ENCODE peak calls at places on chromosome 14, in five cellular contexts. One of them, this sample, is unnamed.

GRCh38 chr14:85399196-85399595 is 130.7 kb upstream of the FLRT2 start:
- DNase-seq in GM23338: no peak
- DNase-seq in HL-60: no peak
- DNase-seq in Panc1: no peak
- DNase-seq in stomach: no peak
- DNase-seq in this sample: no peak

GRCh38 chr14:67187826-67188225 is 1.4 kb upstream of the GARIN2 start:
- DNase-seq in GM23338: no peak
- DNase-seq in HL-60: no peak
- DNase-seq in Panc1: peak; percentile 54
- DNase-seq in stomach: peak; percentile 69
- DNase-seq in this sample: no peak

GRCh38 chr14:104387000-104387384 is 192.6 kb upstream of the C14orf180 start:
- DNase-seq in GM23338: no peak
- DNase-seq in HL-60: no peak
- DNase-seq in Panc1: no peak
- DNase-seq in stomach: no peak
- DNase-seq in this sample: no peak

GRCh38 chr14:99015833-99016232 is 256.2 kb downstream of the BCL11B start:
- DNase-seq in GM23338: no peak
- DNase-seq in HL-60: no peak
- DNase-seq in Panc1: no peak
- DNase-seq in stomach: no peak
- DNase-seq in this sample: no peak

GRCh38 chr14:102827716-102828115 is 50.5 kb downstream of the TRAF3 start:
- DNase-seq in GM23338: no peak
- DNase-seq in HL-60: no peak
- DNase-seq in Panc1: no peak
- DNase-seq in stomach: no peak
- DNase-seq in this sample: no peak

GRCh38 chr14:58100735-58101368 is 51.2 kb downstream of the ARMH4 start:
- DNase-seq in GM23338: no peak
- DNase-seq in HL-60: no peak
- DNase-seq in Panc1: no peak
- DNase-seq in stomach: no peak
- DNase-seq in this sample: no peak

GRCh38 chr14:35140718-35141581 is 18.6 kb downstream of the PRORP start:
- DNase-seq in GM23338: peak; percentile 31
- DNase-seq in HL-60: no peak
- DNase-seq in Panc1: no peak
- DNase-seq in stomach: no peak
- DNase-seq in this sample: no peak

GRCh38 chr14:77148510-77149231 is 7.1 kb upstream of the ZDHHC22 start:
- DNase-seq in GM23338: peak; percentile 58
- DNase-seq in HL-60: no peak
- DNase-seq in Panc1: no peak
- DNase-seq in stomach: no peak
- DNase-seq in this sample: no peak

GRCh38 chr14:63290741-63291286 is 27.9 kb downstream of the GPHB5 start:
- DNase-seq in GM23338: no peak
- DNase-seq in HL-60: no peak
- DNase-seq in Panc1: no peak
- DNase-seq in stomach: no peak
- DNase-seq in this sample: no peak

GRCh38 chr14:57031474-57031873 is 221.2 kb upstream of the OTX2 start:
- DNase-seq in GM23338: no peak
- DNase-seq in HL-60: no peak
- DNase-seq in Panc1: no peak
- DNase-seq in stomach: no peak
- DNase-seq in this sample: no peak

GRCh38 chr14:90510208-90510607 is 113.4 kb downstream of the CALM1 start:
- DNase-seq in GM23338: peak; percentile 57
- DNase-seq in HL-60: no peak
- DNase-seq in Panc1: no peak
- DNase-seq in stomach: peak; percentile 88
- DNase-seq in this sample: peak; percentile 88
- TF ChIP-seq POLR2AphosphoS5 in GM23338: no peak
- TF ChIP-seq POLR2AphosphoS5 in HL-60: no peak
- TF ChIP-seq POLR2AphosphoS5 in Panc1: no peak
- TF ChIP-seq POLR2AphosphoS5 in stomach: no peak
- TF ChIP-seq POLR2AphosphoS5 in this sample: peak; percentile 57

GRCh38 chr14:75452900-75453816 is 25.3 kb downstream of the JDP2 start:
- DNase-seq in GM23338: peak; percentile 97
- DNase-seq in HL-60: no peak
- DNase-seq in Panc1: no peak
- DNase-seq in stomach: no peak
- DNase-seq in this sample: peak; percentile 88

GRCh38 chr14:75449703-75450102 is 21.9 kb downstream of the JDP2 start:
- DNase-seq in GM23338: no peak
- DNase-seq in HL-60: no peak
- DNase-seq in Panc1: no peak
- DNase-seq in stomach: no peak
- DNase-seq in this sample: no peak

GRCh38 chr14:75452324-75452723 is 24.5 kb downstream of the JDP2 start:
- DNase-seq in GM23338: no peak
- DNase-seq in HL-60: no peak
- DNase-seq in Panc1: no peak
- DNase-seq in stomach: no peak
- DNase-seq in this sample: no peak

GRCh38 chr14:75448209-75448608 is 20.4 kb downstream of the JDP2 start:
- DNase-seq in GM23338: no peak
- DNase-seq in HL-60: no peak
- DNase-seq in Panc1: no peak
- DNase-seq in stomach: no peak
- DNase-seq in this sample: no peak

DNA sequence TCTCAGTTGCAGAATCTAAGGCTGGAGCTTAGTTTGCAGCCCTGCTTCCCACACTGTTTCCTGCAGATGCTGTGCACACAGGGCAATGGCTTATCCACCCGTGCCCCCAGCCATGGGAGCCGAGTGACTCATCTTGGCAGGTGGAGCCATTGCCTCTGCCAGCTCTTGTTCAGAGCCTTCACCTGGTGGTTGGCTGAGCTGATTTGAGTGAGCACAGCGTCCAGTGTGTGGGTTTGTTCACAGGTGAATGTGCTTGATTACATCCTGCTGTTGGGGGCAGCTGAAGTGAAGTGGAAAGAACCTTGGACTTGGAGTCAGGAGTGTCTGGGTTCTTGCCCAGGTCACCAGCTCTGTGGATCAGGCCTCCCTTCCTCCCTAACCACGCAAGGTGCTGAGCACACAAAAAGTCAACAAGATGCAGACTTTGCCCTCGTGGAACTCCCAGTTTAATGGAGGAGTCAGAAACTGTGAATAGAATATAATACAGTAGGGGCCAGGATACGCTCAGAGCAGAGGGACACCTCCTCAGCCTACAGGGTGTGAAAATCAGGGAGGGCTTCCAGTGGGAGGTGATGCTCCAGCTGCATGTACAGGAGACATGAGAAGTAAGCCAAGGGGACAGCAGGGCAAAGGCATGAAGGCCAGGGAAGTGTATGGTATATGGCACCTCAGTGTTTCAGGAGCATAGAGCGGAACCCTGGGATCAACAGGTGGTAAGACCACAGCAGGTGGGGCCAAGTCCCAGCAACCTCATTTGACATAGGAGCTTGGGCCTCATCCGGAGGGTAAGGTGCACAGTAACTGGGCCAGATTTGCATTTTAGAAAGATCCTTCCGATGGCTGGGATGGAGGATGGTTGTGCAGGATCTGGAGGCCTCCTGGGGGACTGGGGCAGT is 22.8 kb downstream of the JDP2 start:
- DNase-seq in GM23338: no peak
- DNase-seq in HL-60: no peak
- DNase-seq in Panc1: no peak
- DNase-seq in stomach: peak; percentile 90
- DNase-seq in this sample: peak; percentile 88
- TF ChIP-seq POLR2AphosphoS5 in GM23338: no peak
- TF ChIP-seq POLR2AphosphoS5 in HL-60: no peak
- TF ChIP-seq POLR2AphosphoS5 in Panc1: no peak
- TF ChIP-seq POLR2AphosphoS5 in stomach: no peak
- TF ChIP-seq POLR2AphosphoS5 in this sample: peak; percentile 52

DNA sequence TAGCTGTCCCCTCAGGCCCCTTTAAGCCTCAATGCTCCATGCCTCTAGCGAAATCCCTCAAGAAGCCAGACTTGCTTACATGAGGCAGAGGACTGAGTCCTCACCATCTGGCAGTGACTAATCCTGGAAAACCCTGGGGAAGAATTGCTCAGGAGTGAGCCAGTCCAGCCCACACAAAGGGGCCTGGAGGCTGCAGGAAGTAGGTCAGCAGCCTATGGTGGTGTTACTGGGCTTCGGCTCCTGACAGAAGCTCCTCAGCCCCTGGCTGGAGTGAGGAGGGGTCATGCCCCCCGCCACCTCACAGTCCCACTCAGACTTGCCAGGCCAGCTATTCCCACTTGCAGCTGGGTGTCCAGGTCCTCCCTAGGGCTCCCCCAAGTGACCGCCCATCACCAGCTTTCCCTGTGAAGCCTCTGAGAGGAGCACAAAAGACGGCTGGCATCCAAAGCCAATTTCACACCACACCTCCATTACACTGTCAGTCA is 250.5 kb downstream of the DPF3 start:
- DNase-seq in GM23338: no peak
- DNase-seq in HL-60: no peak
- DNase-seq in Panc1: no peak
- DNase-seq in stomach: no peak
- DNase-seq in this sample: peak; percentile 21
- TF ChIP-seq POLR2AphosphoS5 in GM23338: no peak
- TF ChIP-seq POLR2AphosphoS5 in HL-60: no peak
- TF ChIP-seq POLR2AphosphoS5 in Panc1: no peak
- TF ChIP-seq POLR2AphosphoS5 in stomach: no peak
- TF ChIP-seq POLR2AphosphoS5 in this sample: no peak

GRCh38 chr14:90999299-90999698 is 61.1 kb downstream of the RPS6KA5 start:
- DNase-seq in GM23338: peak; percentile 35
- DNase-seq in HL-60: no peak
- DNase-seq in Panc1: no peak
- DNase-seq in stomach: no peak
- DNase-seq in this sample: no peak
- TF ChIP-seq POLR2AphosphoS5 in GM23338: no peak
- TF ChIP-seq POLR2AphosphoS5 in HL-60: no peak
- TF ChIP-seq POLR2AphosphoS5 in Panc1: no peak
- TF ChIP-seq POLR2AphosphoS5 in stomach: no peak
- TF ChIP-seq POLR2AphosphoS5 in this sample: no peak

This sample was measured in breast epithelium.